ENCODE peak calls at places on chromosomes 13 and 19, in eight cellular contexts. S is fibroblast of villous mesenchyme, K is H9, D is lower lobe of right lung, E is uterus, T is thyroid gland, C is bronchial epithelial cell, B is left ventricle myocardium inferior. Q is an unnamed sample.

GRCh38 chr13:75467009-75467728 is 14.8 kb downstream of the TBC1D4 start:
- DNase-seq in C (no peak), B (no peak), K (no peak), S (no peak), D (no peak), E (no peak), T (no peak), Q (no peak)

GRCh38 chr19:30276312-30276884 is 95.8 kb upstream of the ZNF536 start:
- DNase-seq in D (no peak), K (no peak), S (no peak), C (no peak), B (no peak), T (no peak), E (no peak), Q (no peak)

GRCh38 chr13:27171244-27171829 is at the start of gene USP12:
- DNase-seq in C (no peak), T (no peak), K (peak; percentile 63), B (peak; percentile 37), S (peak; percentile 28), E (peak; percentile 44), D (peak; percentile 59), Q (no peak)

GRCh38 chr13:40668335-40668734 is 1.9 kb upstream of the FOXO1 start:
- DNase-seq in C (no peak), K (peak; percentile 64), E (peak; percentile 54), D (no peak), T (no peak), B (peak; percentile 62), S (no peak), Q (no peak)

GRCh38 chr13:105820415-105820814 is 715.0 kb downstream of the EFNB2 start:
- DNase-seq in B (no peak), D (no peak), E (no peak), K (no peak), S (no peak), C (no peak), T (no peak), Q (no peak)

GRCh38 chr19:16417660-16418596 is 53.8 kb downstream of the EPS15L1 start:
- DNase-seq in C (peak; percentile 51), S (peak; percentile 48), E (peak; percentile 53), K (peak; percentile 89), T (peak; percentile 61), B (peak; percentile 75), D (peak; percentile 81), Q (peak; percentile 53)

GRCh38 chr13:96490590-96490989 is 400.7 kb downstream of the HS6ST3 start:
- DNase-seq in T (no peak), D (no peak), C (no peak), S (no peak), B (no peak), E (no peak), K (no peak), Q (no peak)

GRCh38 chr13:99909097-99909835 is 62.3 kb downstream of the ZIC5 start:
- DNase-seq in T (no peak), S (no peak), E (no peak), B (no peak), C (no peak), K (no peak), D (no peak), Q (no peak)

GRCh38 chr19:10346509-10346908 is 7.1 kb upstream of the ICAM3 start:
- DNase-seq in S (peak; percentile 74), B (no peak), T (no peak), D (peak; percentile 84), C (peak; percentile 4), E (no peak), K (no peak), Q (peak; percentile 66)

GRCh38 chr13:48232420-48233096 is 448 bp upstream of the ITM2B start:
- DNase-seq in S (peak; percentile 71), C (peak; percentile 42), K (no peak), E (peak; percentile 51), B (no peak), D (no peak), T (peak; percentile 39), Q (no peak)

GRCh38 chr19:5690955-5691204 is 785 bp downstream of the RPL36 start:
- DNase-seq in B (no peak), T (no peak), D (no peak), E (no peak), S (peak; percentile 36), C (peak; percentile 19), K (no peak), Q (no peak)

GRCh38 chr13:85363504-85363903 is 435.7 kb downstream of the SLITRK6 start:
- DNase-seq in D (no peak), S (no peak), K (no peak), B (no peak), E (no peak), C (no peak), T (no peak), Q (no peak)

GRCh38 chr13:59722580-59722900 is 441.2 kb downstream of the DIAPH3 start:
- DNase-seq in T (no peak), E (no peak), C (no peak), B (no peak), D (no peak), K (no peak), S (no peak), Q (no peak)

GRCh38 chr19:5321851-5322681 is 18.5 kb downstream of the PTPRS start:
- DNase-seq in E (no peak), S (no peak), B (no peak), C (no peak), K (no peak), D (no peak), T (no peak), Q (no peak)

GRCh38 chr19:5243878-5244277 is 96.7 kb downstream of the PTPRS start:
- DNase-seq in S (no peak), T (no peak), B (no peak), C (no peak), K (no peak), D (no peak), E (no peak), Q (no peak)

GRCh38 chr13:113781571-113781970 is 22.5 kb downstream of the TMEM255B start:
- DNase-seq in C (peak; percentile 76), K (no peak), B (no peak), S (no peak), E (no peak), D (no peak), T (no peak), Q (peak; percentile 9)

GRCh38 chr13:83136660-83137059 is 745.6 kb downstream of the SLITRK1 start:
- DNase-seq in E (no peak), T (no peak), K (no peak), S (no peak), B (no peak), C (no peak), D (no peak), Q (no peak)

GRCh38 chr19:46944918-46945628 is 74.6 kb upstream of the NPAS1 start:
- DNase-seq in E (peak; percentile 50), B (peak; percentile 77), K (peak; percentile 61), C (no peak), D (peak; percentile 51), S (peak; percentile 78), T (peak; percentile 86), Q (no peak)

GRCh38 chr13:51684076-51684475 is 99.8 kb downstream of the WDFY2 start:
- DNase-seq in K (no peak), E (no peak), D (no peak), S (no peak), B (no peak), C (no peak), T (no peak), Q (no peak)

GRCh38 chr13:46211116-46211515 is 612 bp upstream of the LRRC63 start:
- DNase-seq in D (no peak), K (no peak), C (no peak), E (no peak), T (no peak), B (no peak), S (no peak), Q (peak; percentile 17)

GRCh38 chr19:56660381-56661105 is 11.0 kb downstream of the ZNF835 start:
- DNase-seq in C (no peak), K (no peak), S (no peak), E (no peak), T (peak; percentile 52), D (no peak), B (peak; percentile 27), Q (peak; percentile 0)

GRCh38 chr13:113814435-113814821 is 49.4 kb downstream of the GAS6 start:
- DNase-seq in D (no peak), S (peak; percentile 33), B (no peak), C (no peak), K (no peak), E (no peak), T (peak; percentile 78), Q (no peak)

GRCh38 chr19:30686911-30687566 is 314.9 kb downstream of the ZNF536 start:
- DNase-seq in T (no peak), K (no peak), D (no peak), E (no peak), B (no peak), C (no peak), S (no peak), Q (no peak)

GRCh38 chr19:7831452-7831851 is 1.4 kb downstream of the EVI5L start:
- DNase-seq in B (no peak), T (no peak), K (peak; percentile 79), E (no peak), D (no peak), C (peak; percentile 18), S (peak; percentile 38), Q (peak; percentile 68)
- TF ChIP-seq CTCF in B (no peak), T (no peak), K (peak; percentile 60), E (no peak), D (no peak), C (peak; percentile 49), S (peak; percentile 35), Q (peak; percentile 33)

DNA sequence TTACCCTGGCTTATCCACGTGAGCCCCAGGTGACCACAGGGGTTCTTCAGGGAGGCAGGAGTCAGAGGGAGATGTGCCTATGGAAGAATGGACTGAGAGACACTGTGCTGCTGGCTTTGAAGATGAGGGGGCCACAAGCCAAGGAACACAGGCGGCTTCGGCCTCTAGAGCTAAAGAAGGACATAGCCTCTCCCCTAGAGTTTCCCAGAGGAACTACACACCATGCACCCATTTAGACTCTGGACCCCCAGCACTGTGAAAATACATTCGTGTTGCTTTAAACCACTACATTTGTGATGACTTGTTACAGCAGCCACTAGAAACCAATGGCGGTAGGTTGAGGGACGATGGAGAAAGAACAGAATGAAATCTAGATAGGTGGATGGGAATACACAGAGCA is 13.7 kb upstream of the ATF5 start:
- DNase-seq in D (no peak), S (no peak), K (no peak), B (no peak), C (no peak), E (no peak), T (no peak), Q (no peak)
- TF ChIP-seq CTCF in D (no peak), S (no peak), K (peak; percentile 46), B (no peak), C (no peak), E (no peak), T (no peak), Q (no peak)

GRCh38 chr19:48637948-48638830 is 1.0 kb upstream of the DBP start:
- DNase-seq in D (peak; percentile 89), C (peak; percentile 72), E (peak; percentile 92), B (peak; percentile 77), T (peak; percentile 89), S (peak; percentile 97), K (peak; percentile 97), Q (peak; percentile 92)
- TF ChIP-seq CTCF in D (no peak), C (no peak), E (no peak), B (no peak), T (peak; percentile 50), S (peak; percentile 5), K (peak; percentile 37), Q (no peak)

DNA sequence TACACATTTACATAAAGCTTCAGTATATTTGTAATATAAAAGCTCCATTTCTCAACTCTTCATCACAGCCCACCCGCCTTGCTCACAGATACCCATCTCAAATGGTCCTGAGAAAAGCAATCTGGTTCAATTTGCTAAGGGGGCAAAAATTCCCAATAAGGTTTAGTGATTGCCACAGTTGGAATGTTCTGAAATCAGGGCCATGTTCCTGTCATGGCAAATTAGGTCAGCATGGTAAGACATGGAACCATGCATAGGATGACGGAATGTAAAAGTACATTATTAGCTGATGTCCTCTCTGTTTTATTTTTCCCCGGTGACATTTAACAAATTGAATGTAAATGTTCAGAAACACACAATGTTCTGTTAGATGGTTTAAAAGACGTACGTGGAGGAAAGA is 274.3 kb downstream of the MZT1 start:
- DNase-seq in D (no peak), B (no peak), C (no peak), K (no peak), T (no peak), E (no peak), S (no peak), Q (no peak)
- TF ChIP-seq CTCF in D (no peak), B (no peak), C (no peak), K (no peak), T (no peak), E (no peak), S (no peak), Q (no peak)